ENCODE peak calls at places on chromosomes 6 and 20, in nine cellular contexts. C is cardiac muscle cell, E is mammary epithelial cell, P is Peyer's patch, Y is tibial nerve, X is suprapubic skin, T is heart left ventricle, O is right cardiac atrium, N is aorta. L is an unnamed sample.

GRCh38 chr6:121897337-121897760 is 461.9 kb downstream of the GJA1 start:
- DNase-seq in C (no peak), E (peak; percentile 79), P (no peak), Y (no peak), X (no peak), T (no peak), O (no peak), N (no peak), L (no peak)

GRCh38 chr20:38692436-38693411 is 31.6 kb upstream of the SLC32A1 start:
- DNase-seq in C (peak; percentile 92), E (peak; percentile 60), P (no peak), Y (no peak), X (no peak), T (peak; percentile 56), O (peak; percentile 55), N (peak; percentile 59), L (peak; percentile 49)

GRCh38 chr20:51346686-51347485 is 195.6 kb downstream of the NFATC2 start:
- DNase-seq in C (no peak), E (peak; percentile 86), P (no peak), Y (no peak), X (no peak), T (no peak), O (no peak), N (no peak), L (no peak)

GRCh38 chr6:21595951-21596378 is 2.4 kb downstream of the SOX4 start:
- DNase-seq in C (peak; percentile 28), E (no peak), P (no peak), Y (no peak), X (no peak), T (peak; percentile 37), O (peak; percentile 22), N (peak; percentile 56), L (peak; percentile 23)

GRCh38 chr6:37038297-37039198 is 33.1 kb downstream of the FGD2 start:
- DNase-seq in C (no peak), E (no peak), P (no peak), Y (peak; percentile 48), X (no peak), T (peak; percentile 53), O (peak; percentile 85), N (peak; percentile 76), L (no peak)

GRCh38 chr6:47278545-47278944 is 31.2 kb downstream of the TNFRSF21 start:
- DNase-seq in C (no peak), E (no peak), P (no peak), Y (no peak), X (no peak), T (no peak), O (no peak), N (no peak), L (no peak)

GRCh38 chr20:2914160-2914559 is 40.9 kb downstream of the PTPRA start:
- DNase-seq in C (peak; percentile 46), E (peak; percentile 18), P (no peak), Y (no peak), X (no peak), T (no peak), O (no peak), N (no peak), L (no peak)

GRCh38 chr6:158011980-158012566 is 30.4 kb downstream of the SYNJ2 start:
- DNase-seq in C (no peak), E (no peak), P (no peak), Y (no peak), X (no peak), T (no peak), O (no peak), N (no peak), L (no peak)

GRCh38 chr20:57261488-57262243 is 4.8 kb downstream of the BMP7 start:
- DNase-seq in C (peak; percentile 68), E (no peak), P (no peak), Y (no peak), X (no peak), T (no peak), O (no peak), N (no peak), L (no peak)

GRCh38 chr6:170172825-170173231 is 118.0 kb downstream of the DLL1 start:
- DNase-seq in C (no peak), E (no peak), P (no peak), Y (no peak), X (peak; percentile 58), T (no peak), O (no peak), N (no peak), L (no peak)

GRCh38 chr6:21750479-21751018 is 157.0 kb downstream of the SOX4 start:
- DNase-seq in C (no peak), E (no peak), P (no peak), Y (no peak), X (no peak), T (no peak), O (no peak), N (no peak), L (no peak)

GRCh38 chr6:108648186-108648585 is 87.5 kb downstream of the FOXO3 start:
- DNase-seq in C (no peak), E (no peak), P (no peak), Y (no peak), X (no peak), T (no peak), O (no peak), N (no peak), L (no peak)

DNA sequence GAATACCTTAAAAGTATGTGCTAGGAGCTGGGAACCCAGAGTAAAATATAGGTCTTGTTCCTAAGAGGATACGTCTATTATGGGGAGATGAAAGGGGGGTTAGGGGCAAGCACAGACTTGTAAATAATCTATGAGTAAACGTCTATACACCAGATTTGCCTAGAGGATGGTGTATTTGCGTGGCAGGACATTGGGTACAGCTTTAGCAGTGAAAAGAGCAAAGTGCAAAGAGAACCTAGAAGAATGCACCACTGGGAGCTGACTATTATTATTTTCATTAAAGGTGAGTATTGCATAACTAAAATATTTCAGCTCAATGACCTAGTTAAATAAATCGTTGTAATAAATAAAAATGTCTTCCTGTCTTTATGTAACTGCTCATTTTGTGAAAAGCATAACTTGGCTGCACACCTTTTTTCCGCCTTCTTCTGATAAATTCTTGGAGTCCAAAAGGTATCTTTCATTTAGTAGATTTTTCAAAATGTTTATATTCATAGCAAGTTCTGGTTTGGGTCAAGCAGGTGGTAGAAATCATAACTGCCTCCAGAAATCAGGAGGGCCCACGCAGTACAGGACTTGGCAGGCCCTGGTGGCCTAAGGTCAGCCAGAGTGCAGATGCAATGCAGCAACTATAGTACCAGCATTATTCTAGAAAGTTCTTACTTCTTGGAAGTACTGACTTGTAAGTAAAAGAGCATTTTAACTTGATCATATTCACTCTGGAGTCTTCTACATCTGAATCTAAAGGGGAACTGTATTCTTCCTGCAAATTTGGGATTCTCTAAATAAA is 357.2 kb downstream of the PLCB1 start:
- DNase-seq in C (no peak), E (no peak), P (no peak), Y (no peak), X (no peak), T (peak; percentile 25), O (peak; percentile 56), N (no peak), L (no peak)
- H3K27ac ChIP-seq in C (no peak overlapping the region), E (no peak overlapping the region), P (no peak overlapping the region), Y (no peak overlapping the region), X (no peak overlapping the region), T (no peak overlapping the region), O (no peak overlapping the region), N (no peak overlapping the region), L (no peak overlapping the region)

DNA sequence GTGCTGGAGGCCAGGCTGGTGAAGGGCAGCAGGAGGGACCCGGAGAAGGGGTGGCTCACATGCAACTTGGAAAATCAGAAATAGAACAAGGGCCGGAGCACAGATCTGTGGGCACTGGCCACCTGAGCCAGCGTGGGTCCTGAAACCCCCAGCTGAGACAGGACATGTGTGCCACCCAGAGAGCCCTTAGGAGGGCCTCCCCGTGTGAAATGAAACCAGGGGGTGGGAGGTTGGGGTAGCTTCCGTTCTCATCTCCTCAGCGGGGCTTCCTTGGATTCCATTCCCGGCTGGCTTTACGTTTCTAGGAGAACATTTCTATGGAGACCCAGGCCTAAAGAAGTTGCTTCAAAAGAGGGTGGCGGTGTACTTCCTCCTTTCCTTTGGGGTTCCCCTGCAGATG is 5.7 kb downstream of the FOXP4 start:
- DNase-seq in C (no peak), E (no peak), P (no peak), Y (no peak), X (no peak), T (no peak), O (no peak), N (no peak), L (no peak)
- H3K27ac ChIP-seq in C (no peak overlapping the region), E (no peak overlapping the region), P (no peak overlapping the region), Y (no peak overlapping the region), X (no peak overlapping the region), T (no peak overlapping the region), O (no peak overlapping the region), N (no peak overlapping the region), L (no peak overlapping the region)

GRCh38 chr6:148348335-148348734 is 5.7 kb downstream of the SASH1 start:
- DNase-seq in C (no peak), E (no peak), P (no peak), Y (no peak), X (no peak), T (no peak), O (no peak), N (no peak), L (no peak)
- H3K27ac ChIP-seq in C (no peak overlapping the region), E (no peak overlapping the region), P (no peak overlapping the region), Y (no peak overlapping the region), X (no peak overlapping the region), T (no peak overlapping the region), O (no peak overlapping the region), N (no peak overlapping the region), L (no peak overlapping the region)

GRCh38 chr6:39215640-39216158 is 13.6 kb downstream of the KCNK5 start:
- DNase-seq in C (no peak), E (no peak), P (no peak), Y (no peak), X (no peak), T (no peak), O (no peak), N (no peak), L (no peak)
- H3K27ac ChIP-seq in C (no peak overlapping the region), E (no peak overlapping the region), P (no peak overlapping the region), Y (peak overlapping the region; percentile 4), X (no peak overlapping the region), T (no peak overlapping the region), O (no peak overlapping the region), N (no peak overlapping the region), L (no peak overlapping the region)

GRCh38 chr6:53338304-53338703 is 10.4 kb downstream of the ELOVL5 start:
- DNase-seq in C (no peak), E (no peak), P (no peak), Y (no peak), X (no peak), T (no peak), O (no peak), N (no peak), L (no peak)
- H3K27ac ChIP-seq in C (no peak overlapping the region), E (no peak overlapping the region), P (no peak overlapping the region), Y (no peak overlapping the region), X (no peak overlapping the region), T (no peak overlapping the region), O (no peak overlapping the region), N (no peak overlapping the region), L (no peak overlapping the region)

DNA sequence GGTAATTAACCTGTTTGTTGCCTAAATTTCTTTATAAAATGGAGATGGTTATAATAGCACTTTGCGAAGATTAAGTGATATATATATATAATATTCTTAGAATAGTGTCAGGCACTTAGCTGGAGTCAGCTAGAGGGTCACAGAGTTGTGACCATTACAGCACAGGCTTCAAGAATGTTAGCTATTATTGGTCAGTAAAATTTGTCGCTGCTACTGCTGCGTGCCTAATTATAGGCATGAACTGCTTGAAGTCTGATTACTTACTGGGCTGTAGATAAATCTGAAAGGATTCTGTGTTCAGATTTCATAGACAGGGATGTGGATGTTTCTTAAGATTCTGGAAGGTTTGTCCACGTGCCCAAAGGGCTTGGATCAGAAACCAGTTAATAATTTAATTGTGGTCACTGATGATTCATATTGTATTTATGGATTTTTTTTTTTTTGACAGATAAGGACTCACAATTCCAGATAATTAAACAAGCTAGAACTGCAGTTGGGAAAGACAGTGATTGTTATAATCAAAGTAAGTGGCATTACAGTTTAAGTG is 4.7 kb downstream of the SNRNP48 start:
- DNase-seq in C (peak; percentile 49), E (no peak), P (no peak), Y (no peak), X (no peak), T (no peak), O (no peak), N (no peak), L (no peak)
- H3K27ac ChIP-seq in C (peak overlapping the region; percentile 91), E (no peak overlapping the region), P (no peak overlapping the region), Y (no peak overlapping the region), X (no peak overlapping the region), T (peak overlapping the region; percentile 62), O (no peak overlapping the region), N (no peak overlapping the region), L (no peak overlapping the region)